ENCODE peak calls at places on chromosomes 6 and 20, in six cellular contexts. I, G, Y, A, H and J are unnamed samples.

GRCh38 chr20:45095753-45096371 is 5.1 kb downstream of the KCNS1 start:
- DNase-seq in Y (peak; percentile 79), G (peak; percentile 67), I (peak; percentile 60), H (peak; percentile 9), A (no peak), J (no peak)

GRCh38 chr6:99736302-99736701 is 129.7 kb downstream of the PRDM13 start:
- DNase-seq in I (no peak), H (no peak), A (no peak), Y (no peak), G (no peak), J (no peak)

GRCh38 chr6:110284877-110285276 is 73.3 kb downstream of the METTL24 start:
- DNase-seq in I (no peak), G (no peak), H (no peak), Y (no peak), A (no peak), J (no peak)

GRCh38 chr6:116666869-116667268 is 1.7 kb downstream of the ZUP1 start:
- DNase-seq in A (no peak), I (no peak), G (no peak), H (no peak), Y (no peak), J (no peak)

GRCh38 chr6:149898966-149899365 is 1.1 kb upstream of the RAET1E start:
- DNase-seq in A (no peak), G (no peak), Y (peak; percentile 46), I (no peak), H (no peak), J (no peak)

GRCh38 chr6:69980624-69981023 is 114.3 kb downstream of the COL19A1 start:
- DNase-seq in H (no peak), G (no peak), I (no peak), A (no peak), Y (no peak), J (no peak)

GRCh38 chr20:61668064-61668463 is 397.6 kb downstream of the TAF4 start:
- DNase-seq in Y (no peak), H (no peak), A (no peak), I (no peak), G (no peak), J (no peak)

GRCh38 chr6:7106752-7107577 is 796 bp upstream of the RREB1 start:
- DNase-seq in G (peak; percentile 73), H (peak; percentile 68), A (peak; percentile 53), Y (peak; percentile 63), I (peak; percentile 48), J (no peak)

GRCh38 chr6:114887037-114887436 is 544.2 kb upstream of the HS3ST5 start:
- DNase-seq in G (no peak), H (no peak), I (no peak), A (no peak), Y (no peak), J (no peak)

GRCh38 chr6:11653028-11653583 is 115.6 kb downstream of the TMEM170B start:
- DNase-seq in H (peak; percentile 12), Y (peak; percentile 69), G (no peak), I (no peak), A (peak; percentile 7), J (no peak)

GRCh38 chr6:141464490-141464889 is 668.2 kb upstream of the GJE1 start:
- DNase-seq in A (no peak), H (no peak), I (no peak), Y (no peak), G (no peak), J (no peak)